ENCODE peak calls at places on chromosomes 13 and 19, in six cellular contexts. D, M, Y, W, L and S are unnamed samples.

GRCh38 chr13:101530293-101530692 is 77.8 kb downstream of the ITGBL1 start:
- DNase-seq in M (no peak), Y (no peak), L (no peak), W (no peak), D (no peak), S (no peak)

GRCh38 chr19:39427707-39428106 is 8.0 kb downstream of the RPS16 start:
- DNase-seq in Y (no peak), M (no peak), W (no peak), L (no peak), D (no peak), S (no peak)

GRCh38 chr19:55096061-55096701 is 20.5 kb downstream of the EPS8L1 start:
- DNase-seq in L (no peak), D (no peak), W (no peak), M (no peak), Y (no peak), S (no peak)

GRCh38 chr19:38559428-38560401 is 58.0 kb downstream of the MAP4K1 start:
- DNase-seq in D (no peak), L (no peak), W (no peak), M (no peak), Y (no peak), S (peak)

GRCh38 chr19:45558399-45558878 is 26.2 kb downstream of the OPA3 start:
- DNase-seq in L (no peak), M (peak), D (no peak), Y (no peak), W (peak), S (peak)

GRCh38 chr13:77544365-77544764 is 8.9 kb downstream of the SCEL start:
- DNase-seq in D (no peak), W (no peak), M (peak), L (no peak), Y (peak), S (no peak)

GRCh38 chr13:28743499-28744083 is 24.8 kb upstream of the SLC46A3 start:
- DNase-seq in L (no peak), D (no peak), W (no peak), Y (no peak), M (no peak), S (no peak)

GRCh38 chr13:40343550-40344269 is 322.7 kb downstream of the FOXO1 start:
- DNase-seq in Y (no peak), M (no peak), W (no peak), D (no peak), L (peak), S (no peak)

GRCh38 chr19:51440846-51441409 is 17.3 kb downstream of the SIGLEC8 start:
- DNase-seq in W (peak), D (no peak), Y (no peak), M (no peak), L (no peak), S (peak)

GRCh38 chr13:27257233-27257568 is 5.8 kb downstream of the RPL21 start:
- DNase-seq in M (no peak), D (no peak), Y (no peak), W (no peak), L (peak), S (no peak)

GRCh38 chr13:27257648-27258253 is 6.4 kb downstream of the RPL21 start:
- DNase-seq in M (no peak), D (no peak), W (no peak), Y (no peak), L (peak), S (no peak)

GRCh38 chr13:27259831-27260230 is 8.5 kb downstream of the RPL21 start:
- DNase-seq in L (peak), D (no peak), W (no peak), Y (no peak), M (no peak), S (no peak)

GRCh38 chr13:27261376-27261775 is 9.3 kb upstream of the RASL11A start:
- DNase-seq in D (no peak), W (no peak), M (no peak), Y (no peak), L (no peak), S (no peak)

GRCh38 chr13:27258637-27259377 is 7.4 kb downstream of the RPL21 start:
- DNase-seq in L (peak), M (no peak), Y (no peak), W (no peak), D (no peak), S (no peak)
- TF ChIP-seq POLR2A in L (no peak), M (no peak), Y (no peak), W (no peak), D (no peak), S (no peak)

GRCh38 chr19:3576696-3577443 is 4.1 kb downstream of the HMG20B start:
- DNase-seq in Y (peak), L (no peak), M (peak), W (no peak), D (no peak), S (no peak)
- TF ChIP-seq POLR2A in Y (no peak), L (no peak), M (no peak), W (no peak), D (no peak), S (no peak)

GRCh38 chr19:12676384-12676792 is 5.3 kb downstream of the DHPS start:
- DNase-seq in D (peak), M (peak), L (no peak), W (peak), Y (peak), S (peak)

GRCh38 chr19:12685831-12686230 is 2.0 kb upstream of the GNG14 start:
- DNase-seq in W (no peak), D (no peak), Y (no peak), L (no peak), M (no peak), S (no peak)

GRCh38 chr19:12676928-12677327 is 4.8 kb downstream of the DHPS start:
- DNase-seq in D (no peak), W (no peak), Y (no peak), L (no peak), M (no peak), S (no peak)

GRCh38 chr19:12680034-12680433 is 1.6 kb downstream of the DHPS start:
- DNase-seq in Y (no peak), W (no peak), L (no peak), M (no peak), D (no peak), S (peak)

GRCh38 chr19:12681074-12681987 is at the start of gene DHPS:
- DNase-seq in L (peak), Y (peak), D (peak), M (peak), W (peak), S (peak)
- TF ChIP-seq POLR2A in L (no peak), Y (peak), D (peak), M (peak), W (peak), S (no peak)

GRCh38 chr19:14015454-14016035 is 9.4 kb upstream of the RFX1 start:
- DNase-seq in D (no peak), M (no peak), Y (no peak), W (no peak), L (no peak), S (no peak)
- TF ChIP-seq POLR2A in D (no peak), M (no peak), Y (no peak), W (no peak), L (no peak), S (no peak)

GRCh38 chr19:31897292-31897691 is 448.1 kb upstream of the ZNF507 start:
- DNase-seq in W (no peak), M (no peak), Y (no peak), D (no peak), L (no peak), S (no peak)

GRCh38 chr19:31908486-31909255 is 436.7 kb upstream of the ZNF507 start:
- DNase-seq in M (no peak), D (no peak), Y (peak), W (no peak), L (no peak), S (no peak)

GRCh38 chr19:31905980-31906948 is 439.1 kb upstream of the ZNF507 start:
- DNase-seq in W (no peak), L (no peak), M (peak), Y (peak), D (no peak), S (no peak)

DNA sequence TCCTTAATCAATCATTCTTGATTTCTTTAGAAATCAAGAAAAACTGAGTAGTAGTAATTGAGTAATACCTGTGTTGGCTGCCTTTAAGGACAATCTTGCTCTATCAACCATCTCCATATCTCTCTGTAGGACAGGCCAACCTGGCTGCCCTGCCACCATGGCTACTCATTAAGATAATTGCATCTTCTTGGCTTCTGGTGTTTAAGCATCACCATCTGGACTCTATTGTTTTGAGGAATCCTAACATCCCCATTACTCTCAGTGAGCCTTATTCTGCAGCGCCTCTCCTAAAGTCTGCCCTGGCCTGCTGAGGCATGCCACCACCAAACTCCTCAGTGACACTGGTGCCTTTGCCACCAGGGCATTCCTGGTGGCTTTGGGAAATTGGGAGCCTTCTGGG is 442.6 kb upstream of the ZNF507 start:
- DNase-seq in D (no peak), L (no peak), Y (no peak), W (no peak), M (no peak), S (no peak)
- TF ChIP-seq POLR2A in D (no peak), L (no peak), Y (no peak), W (no peak), M (no peak), S (no peak)

DNA sequence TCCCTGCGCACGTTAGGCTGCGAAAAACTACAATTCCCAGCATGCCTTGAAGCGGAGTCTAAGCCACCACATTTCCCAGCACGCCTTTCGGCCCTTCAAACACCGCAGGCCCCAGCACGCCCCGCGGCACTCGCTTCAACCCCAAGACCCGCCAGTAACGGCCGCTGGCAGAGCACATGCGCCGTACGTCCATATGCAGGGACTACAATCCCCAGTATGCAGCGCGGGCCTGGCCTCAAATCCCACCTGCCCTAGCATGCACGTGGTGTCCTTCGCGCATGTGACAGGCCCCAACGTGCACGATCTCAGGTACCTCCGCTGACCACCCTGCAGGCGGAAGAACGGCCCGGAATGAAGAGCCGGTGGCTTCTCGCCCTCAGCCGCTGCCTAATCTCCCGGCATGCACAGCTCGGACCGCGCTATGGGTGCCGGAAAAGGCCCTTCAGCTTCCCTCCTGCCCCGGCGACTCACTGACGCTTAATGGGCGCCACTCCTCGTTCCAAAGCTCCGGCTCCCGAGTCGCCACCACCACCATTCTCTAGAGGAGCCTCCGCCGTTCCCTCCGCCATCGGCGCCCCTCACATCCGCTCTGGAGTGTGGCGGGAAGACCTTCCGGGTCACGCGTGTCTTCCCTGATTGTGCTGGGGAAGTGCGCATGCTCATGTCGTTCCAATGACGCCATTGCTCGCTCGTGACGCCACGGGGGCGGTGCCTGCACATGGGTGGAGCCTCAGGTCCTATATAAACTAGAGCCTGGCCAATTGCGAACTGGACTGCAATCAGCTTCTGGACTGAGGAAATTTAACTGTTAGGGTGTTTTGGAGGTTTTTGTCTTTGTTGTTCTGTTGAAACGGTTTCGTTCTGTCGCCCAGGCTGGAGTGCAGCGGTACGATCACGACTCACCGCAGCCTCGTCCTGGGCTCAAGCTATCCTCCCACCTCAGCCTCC is at the start of gene DUS3L:
- DNase-seq in M (peak), L (peak), W (peak), Y (peak), D (peak), S (peak)
- TF ChIP-seq POLR2A in M (peak), L (no peak), W (peak), Y (peak), D (peak), S (peak)

GRCh38 chr19:34926685-34927375 is at the start of gene ZNF30:
- DNase-seq in D (peak), W (peak), L (peak), M (peak), Y (peak), S (peak)
- TF ChIP-seq POLR2A in D (peak), W (peak), L (no peak), M (peak), Y (no peak), S (no peak)

DNA sequence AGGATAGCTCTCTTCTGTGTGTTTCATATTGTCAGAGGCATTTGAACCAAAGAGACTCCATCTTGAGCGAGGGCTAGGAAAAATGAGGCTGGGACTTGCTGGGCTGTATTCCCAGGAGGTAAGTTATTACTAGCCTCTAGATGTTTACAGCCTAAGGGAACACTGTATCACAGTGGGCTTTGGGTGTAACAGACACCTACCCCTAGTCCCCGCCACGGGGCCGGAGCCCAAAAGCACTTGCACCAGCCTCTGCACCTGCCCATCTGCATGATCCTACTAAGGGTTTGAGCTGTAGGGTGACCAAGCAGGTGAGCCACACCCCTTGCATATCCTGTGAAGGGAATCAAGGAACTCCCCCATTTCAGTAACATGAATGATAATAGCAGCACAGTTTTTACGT is 1972.2 kb downstream of the OLFM4 start:
- DNase-seq in Y (no peak), D (no peak), W (no peak), L (no peak), M (no peak), S (no peak)
- TF ChIP-seq POLR2A in Y (no peak), D (no peak), W (no peak), L (no peak), M (no peak), S (no peak)

GRCh38 chr19:49855277-49855675 is 4.3 kb downstream of the PTOV1 start:
- DNase-seq in L (no peak), M (no peak), W (no peak), Y (no peak), D (no peak), S (no peak)

GRCh38 chr19:49854861-49855263 is 3.9 kb downstream of the PTOV1 start:
- DNase-seq in D (no peak), M (no peak), L (no peak), Y (no peak), W (no peak), S (no peak)

GRCh38 chr19:49852631-49853126 is 1.7 kb downstream of the PTOV1 start:
- DNase-seq in W (no peak), Y (no peak), D (no peak), L (no peak), M (no peak), S (no peak)

GRCh38 chr19:49855676-49856573 is 5.0 kb downstream of the PTOV1 start:
- DNase-seq in M (no peak), D (no peak), L (no peak), Y (no peak), W (no peak), S (no peak)

DNA sequence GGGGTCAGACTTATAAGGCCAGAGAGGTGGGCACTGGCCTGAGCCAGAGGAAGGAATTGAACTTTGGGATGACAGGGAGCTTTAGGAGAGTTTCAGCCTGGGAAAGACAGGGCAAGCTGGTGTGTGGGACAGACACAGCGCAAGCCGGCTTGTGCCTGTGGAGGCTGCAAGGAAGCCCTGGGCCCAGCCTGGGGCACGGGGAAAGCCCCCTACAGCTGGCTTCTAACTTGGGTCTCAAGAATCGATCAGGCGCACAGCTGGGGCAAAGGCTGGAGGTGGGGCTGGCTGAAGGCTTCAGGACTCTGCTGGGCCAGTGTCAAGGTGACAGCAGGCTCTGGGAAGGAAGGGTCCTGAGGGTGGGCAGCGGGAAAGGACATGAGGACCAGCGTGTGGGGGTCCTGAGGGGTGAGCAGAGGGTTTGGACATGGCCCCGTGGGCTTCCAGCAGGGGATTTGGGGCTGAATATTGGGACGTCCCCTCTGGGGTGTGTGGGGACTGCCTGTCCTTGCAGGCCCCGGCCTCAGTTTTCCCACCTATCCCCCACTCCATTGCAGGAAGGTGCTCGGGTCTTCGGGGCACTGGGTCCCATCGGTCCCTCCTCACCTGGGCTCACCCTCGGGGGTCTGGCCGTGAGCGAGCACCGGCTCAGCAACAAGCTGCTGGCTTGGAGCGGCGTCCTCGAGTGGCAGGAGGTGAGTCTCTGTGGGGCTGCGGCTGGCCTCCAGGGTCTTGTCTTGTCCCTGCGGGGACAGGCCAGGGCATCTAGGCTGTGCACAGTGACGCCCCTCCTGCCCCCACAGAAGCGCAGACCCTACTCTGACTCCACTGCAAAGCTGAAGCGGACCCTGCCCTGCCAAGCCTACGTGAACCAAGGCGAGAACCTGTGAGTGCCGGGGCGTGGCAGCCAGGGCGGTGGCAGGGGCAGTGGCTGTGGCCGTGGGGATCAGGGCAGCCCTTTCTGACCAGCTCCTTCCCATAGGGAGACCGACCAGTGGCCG is 3.2 kb downstream of the PTOV1 start:
- DNase-seq in M (no peak), D (no peak), Y (peak), W (no peak), L (no peak), S (peak)
- TF ChIP-seq POLR2A in M (no peak), D (no peak), Y (no peak), W (peak), L (no peak), S (no peak)

DNA sequence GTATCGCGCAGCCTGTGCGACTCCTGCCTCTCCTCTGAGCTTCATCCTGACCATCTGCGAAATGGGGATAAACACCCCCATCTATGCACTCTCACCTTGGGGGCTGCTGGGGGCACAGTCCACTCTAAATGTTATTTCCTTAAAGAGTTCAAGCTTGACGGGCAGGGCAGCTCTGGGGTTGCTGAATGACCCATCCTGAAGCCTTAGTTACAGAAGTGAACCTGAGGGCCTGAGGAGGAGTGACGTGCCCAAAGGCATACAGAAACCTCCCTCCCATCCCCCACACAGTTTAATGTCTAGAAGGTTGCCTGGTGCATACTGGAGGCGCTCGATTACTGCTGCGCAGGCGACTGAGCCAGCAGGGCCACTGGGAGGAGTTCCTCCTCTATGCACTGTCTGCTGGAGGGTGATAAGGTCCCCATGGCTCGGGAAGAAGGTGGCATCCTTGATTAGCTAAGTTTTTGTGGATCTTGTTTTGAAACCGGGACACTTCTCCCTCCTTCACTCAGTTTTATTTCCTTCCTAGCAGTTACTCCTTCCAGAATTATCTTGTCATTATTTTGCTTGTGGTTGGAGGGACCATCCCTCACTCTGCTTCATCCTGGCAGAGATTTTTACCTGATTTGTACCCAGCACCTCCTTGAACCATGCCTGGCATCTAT is 572 bp upstream of the FKBP8 start:
- DNase-seq in L (no peak), M (peak), W (peak), Y (no peak), D (peak), S (peak)
- TF ChIP-seq POLR2A in L (no peak), M (no peak), W (no peak), Y (no peak), D (no peak), S (no peak)